ENCODE peak calls at places on chromosomes 11 and 22, in four cellular contexts. One of them, this sample, is unnamed.

GRCh38 chr11:35725880-35726279 is 63.3 kb downstream of the TRIM44 start:
- DNase-seq in HepG2: no peak
- DNase-seq in A549: no peak
- DNase-seq in K562: no peak
- DNase-seq in this sample: no peak

GRCh38 chr11:76283190-76283589 is 76.9 kb upstream of the WNT11 start:
- DNase-seq in A549: no peak
- DNase-seq in HepG2: no peak
- DNase-seq in K562: no peak
- DNase-seq in this sample: no peak

GRCh38 chr22:28142361-28142801 is 223.3 kb upstream of the PITPNB start:
- DNase-seq in HepG2: peak
- DNase-seq in K562: no peak
- DNase-seq in A549: no peak
- DNase-seq in this sample: no peak

GRCh38 chr11:118658372-118659313 is 20.8 kb downstream of the TREH start:
- DNase-seq in K562: peak
- DNase-seq in HepG2: no peak
- DNase-seq in A549: no peak
- DNase-seq in this sample: no peak

GRCh38 chr11:26704249-26704648 is 17.6 kb downstream of the SLC5A12 start:
- DNase-seq in A549: no peak
- DNase-seq in K562: no peak
- DNase-seq in HepG2: no peak
- DNase-seq in this sample: no peak

GRCh38 chr11:26778000-26778757 is 56.3 kb upstream of the SLC5A12 start:
- DNase-seq in K562: no peak
- DNase-seq in HepG2: no peak
- DNase-seq in A549: no peak
- DNase-seq in this sample: no peak

GRCh38 chr22:21102659-21103267 is 57.0 kb downstream of the LRRC74B start:
- DNase-seq in A549: peak
- DNase-seq in HepG2: peak
- DNase-seq in K562: peak
- DNase-seq in this sample: peak

GRCh38 chr22:17228725-17229126 is 9.5 kb upstream of the ADA2 start:
- DNase-seq in A549: no peak
- DNase-seq in K562: no peak
- DNase-seq in HepG2: peak
- DNase-seq in this sample: no peak

GRCh38 chr22:38717244-38717643 is 11.5 kb downstream of the GTPBP1 start:
- DNase-seq in K562: no peak
- DNase-seq in A549: no peak
- DNase-seq in HepG2: no peak
- DNase-seq in this sample: no peak

GRCh38 chr22:38655532-38656255 is 498 bp downstream of the FAM227A start:
- DNase-seq in HepG2: no peak
- DNase-seq in K562: peak
- DNase-seq in A549: no peak
- DNase-seq in this sample: no peak

GRCh38 chr11:125603207-125603606 is 10.6 kb downstream of the STT3A start:
- DNase-seq in HepG2: no peak
- DNase-seq in A549: no peak
- DNase-seq in K562: no peak
- DNase-seq in this sample: no peak

GRCh38 chr11:209275-210121 is 2.0 kb downstream of the RIC8A start:
- DNase-seq in A549: peak
- DNase-seq in HepG2: no peak
- DNase-seq in K562: no peak
- DNase-seq in this sample: no peak

GRCh38 chr11:75399344-75400109 is at the start of gene RPS3:
- DNase-seq in A549: peak
- DNase-seq in K562: peak
- DNase-seq in HepG2: peak
- DNase-seq in this sample: peak

GRCh38 chr11:3164540-3165151 is 464 bp downstream of the OSBPL5 start:
- DNase-seq in A549: no peak
- DNase-seq in K562: no peak
- DNase-seq in HepG2: no peak
- DNase-seq in this sample: peak

GRCh38 chr11:8531312-8531711 is 62.7 kb downstream of the STK33 start:
- DNase-seq in HepG2: no peak
- DNase-seq in K562: no peak
- DNase-seq in A549: no peak
- DNase-seq in this sample: no peak

GRCh38 chr11:8872017-8872416 is 39.0 kb upstream of the AKIP1 start:
- DNase-seq in HepG2: no peak
- DNase-seq in A549: no peak
- DNase-seq in K562: no peak
- DNase-seq in this sample: no peak

GRCh38 chr11:92752122-92752521 is 217.3 kb upstream of the MTNR1B start:
- DNase-seq in A549: no peak
- DNase-seq in K562: no peak
- DNase-seq in HepG2: no peak
- DNase-seq in this sample: no peak

GRCh38 chr11:61114913-61115312 is 12.6 kb downstream of the CD5 start:
- DNase-seq in HepG2: no peak
- DNase-seq in A549: no peak
- DNase-seq in K562: no peak
- DNase-seq in this sample: no peak

GRCh38 chr11:68978931-68979591 is 1.7 kb downstream of the MRGPRD start:
- DNase-seq in K562: no peak
- DNase-seq in HepG2: no peak
- DNase-seq in A549: no peak
- DNase-seq in this sample: peak

GRCh38 chr11:117668291-117668690 is 128.7 kb downstream of the DSCAML1 start:
- DNase-seq in A549: no peak
- DNase-seq in K562: no peak
- DNase-seq in HepG2: no peak
- DNase-seq in this sample: no peak

GRCh38 chr11:76793834-76794291 is 10.7 kb downstream of the TSKU start:
- DNase-seq in HepG2: no peak
- DNase-seq in K562: no peak
- DNase-seq in A549: peak
- DNase-seq in this sample: no peak

GRCh38 chr11:131389582-131389981 is 19.2 kb downstream of the NTM start:
- DNase-seq in HepG2: no peak
- DNase-seq in A549: no peak
- DNase-seq in K562: no peak
- DNase-seq in this sample: no peak

GRCh38 chr11:3010521-3011275 is 18.6 kb upstream of the NAP1L4 start:
- DNase-seq in K562: no peak
- DNase-seq in HepG2: no peak
- DNase-seq in A549: no peak
- DNase-seq in this sample: no peak

GRCh38 chr11:112734207-112734606 is 227.0 kb upstream of the NCAM1 start:
- DNase-seq in HepG2: no peak
- DNase-seq in K562: no peak
- DNase-seq in A549: no peak
- DNase-seq in this sample: peak

GRCh38 chr11:122850076-122850631 is 11.9 kb downstream of the CRTAM start:
- DNase-seq in A549: no peak
- DNase-seq in HepG2: no peak
- DNase-seq in K562: no peak
- DNase-seq in this sample: no peak

GRCh38 chr22:35367331-35367886 is 13.5 kb upstream of the HMOX1 start:
- DNase-seq in K562: no peak
- DNase-seq in A549: no peak
- DNase-seq in HepG2: no peak
- DNase-seq in this sample: no peak

GRCh38 chr11:19374189-19374588 is 133.4 kb upstream of the E2F8 start:
- DNase-seq in HepG2: no peak
- DNase-seq in K562: no peak
- DNase-seq in A549: peak
- DNase-seq in this sample: no peak

GRCh38 chr11:110026823-110027626 is 66.2 kb upstream of the ZC3H12C start:
- DNase-seq in HepG2: no peak
- DNase-seq in A549: no peak
- DNase-seq in K562: no peak
- DNase-seq in this sample: no peak

GRCh38 chr11:111520565-111520964 is 6.0 kb downstream of the HOATZ start:
- DNase-seq in K562: no peak
- DNase-seq in A549: no peak
- DNase-seq in HepG2: no peak
- DNase-seq in this sample: no peak

GRCh38 chr11:13105237-13105844 is 96.2 kb downstream of the RASSF10 start:
- DNase-seq in A549: no peak
- DNase-seq in K562: peak
- DNase-seq in HepG2: no peak
- DNase-seq in this sample: no peak

GRCh38 chr11:515131-515530 is 8.1 kb upstream of the RNH1 start:
- DNase-seq in HepG2: no peak
- DNase-seq in A549: no peak
- DNase-seq in K562: no peak
- DNase-seq in this sample: no peak

GRCh38 chr22:24230911-24231656 is 13.8 kb downstream of the GGT5 start:
- DNase-seq in K562: peak
- DNase-seq in HepG2: no peak
- DNase-seq in A549: no peak
- DNase-seq in this sample: peak

GRCh38 chr22:24224468-24224867 is 20.4 kb downstream of the GGT5 start:
- DNase-seq in HepG2: no peak
- DNase-seq in K562: no peak
- DNase-seq in A549: no peak
- DNase-seq in this sample: no peak

GRCh38 chr22:24225044-24225601 is 19.8 kb downstream of the GGT5 start:
- DNase-seq in A549: no peak
- DNase-seq in HepG2: no peak
- DNase-seq in K562: no peak
- DNase-seq in this sample: no peak

GRCh38 chr22:24231706-24232105 is 13.2 kb downstream of the GGT5 start:
- DNase-seq in A549: no peak
- DNase-seq in HepG2: no peak
- DNase-seq in K562: no peak
- DNase-seq in this sample: no peak

GRCh38 chr22:24225951-24226350 is 18.9 kb downstream of the GGT5 start:
- DNase-seq in A549: no peak
- DNase-seq in K562: no peak
- DNase-seq in HepG2: no peak
- DNase-seq in this sample: no peak
- TF ChIP-seq HMGXB4 in A549: no peak
- TF ChIP-seq HMGXB4 in K562: no peak
- TF ChIP-seq HMGXB4 in HepG2: no peak
- TF ChIP-seq HMGXB4 in this sample: no peak

GRCh38 chr11:40302669-40303068 is 1156.8 kb downstream of the LRRC4C start:
- DNase-seq in A549: no peak
- DNase-seq in HepG2: no peak
- DNase-seq in K562: no peak
- DNase-seq in this sample: no peak

DNA sequence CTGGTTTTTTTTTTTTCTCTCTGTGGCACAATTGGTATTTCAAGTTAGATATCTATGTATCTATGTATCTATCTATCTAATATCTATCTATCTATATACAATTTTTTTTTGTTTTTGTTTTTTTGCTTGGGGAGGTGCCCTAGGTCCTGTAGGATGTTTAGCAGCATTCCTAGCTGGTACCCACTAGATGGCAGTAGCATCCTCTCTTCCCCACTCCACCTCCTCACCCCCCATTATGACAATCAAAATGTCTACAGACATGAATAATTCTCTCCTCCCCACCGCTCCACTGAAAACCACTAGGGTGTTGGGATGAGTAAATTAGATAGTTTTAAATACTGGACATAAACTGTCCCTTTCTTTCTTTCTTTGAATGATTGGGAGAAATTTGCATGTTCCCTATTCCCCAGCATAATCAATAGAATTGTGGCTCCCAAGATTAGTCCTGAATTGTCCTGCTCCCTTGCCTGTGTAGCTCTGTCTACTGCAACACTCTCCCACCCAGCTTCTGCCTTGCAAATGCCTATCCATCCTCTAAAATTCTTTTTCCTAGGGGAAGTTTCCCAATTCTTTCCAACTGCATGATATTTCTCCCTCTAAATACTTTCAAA is 1152.4 kb downstream of the LRRC4C start:
- DNase-seq in A549: peak
- DNase-seq in K562: peak
- DNase-seq in HepG2: peak
- DNase-seq in this sample: no peak
- TF ChIP-seq HMGXB4 in A549: no peak
- TF ChIP-seq HMGXB4 in K562: no peak
- TF ChIP-seq HMGXB4 in HepG2: no peak
- TF ChIP-seq HMGXB4 in this sample: no peak

DNA sequence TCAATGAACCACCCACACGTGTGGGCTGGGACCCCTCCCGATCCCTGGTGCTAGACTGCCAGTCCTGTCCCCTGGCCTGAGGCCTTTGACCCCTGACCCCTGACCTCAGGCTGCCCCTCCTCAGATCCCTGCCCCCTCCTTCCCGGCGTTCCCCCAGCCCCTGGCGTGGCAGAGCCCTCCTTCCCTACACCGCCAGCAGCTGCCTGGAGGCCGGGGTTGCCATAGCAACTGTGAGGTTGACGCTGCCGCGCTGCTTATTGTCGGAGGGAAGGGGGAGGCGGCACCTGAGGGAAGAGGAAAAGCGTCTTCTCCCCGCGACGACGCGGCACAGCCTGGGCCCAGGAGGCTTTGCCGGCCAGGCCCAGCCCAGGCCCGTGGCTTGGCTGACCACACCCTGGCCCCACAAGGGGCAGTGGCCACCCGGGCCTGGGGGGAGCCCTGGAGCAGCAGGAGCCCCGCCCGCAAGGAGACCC is 32.6 kb downstream of the SHANK3 start:
- DNase-seq in K562: peak
- DNase-seq in HepG2: no peak
- DNase-seq in A549: no peak
- DNase-seq in this sample: peak
- TF ChIP-seq HMGXB4 in K562: no peak
- TF ChIP-seq HMGXB4 in HepG2: no peak
- TF ChIP-seq HMGXB4 in A549: no peak
- TF ChIP-seq HMGXB4 in this sample: no peak

GRCh38 chr22:29751669-29752068 is 15.1 kb downstream of the ZMAT5 start:
- DNase-seq in HepG2: no peak
- DNase-seq in A549: no peak
- DNase-seq in K562: no peak
- DNase-seq in this sample: no peak

GRCh38 chr22:29751139-29751538 is 15.7 kb downstream of the ZMAT5 start:
- DNase-seq in K562: no peak
- DNase-seq in A549: no peak
- DNase-seq in HepG2: peak
- DNase-seq in this sample: no peak

GRCh38 chr22:29750559-29750958 is 16.2 kb downstream of the ZMAT5 start:
- DNase-seq in A549: no peak
- DNase-seq in HepG2: no peak
- DNase-seq in K562: no peak
- DNase-seq in this sample: no peak

GRCh38 chr22:29748248-29748893 is 18.4 kb downstream of the ZMAT5 start:
- DNase-seq in K562: no peak
- DNase-seq in HepG2: no peak
- DNase-seq in A549: no peak
- DNase-seq in this sample: no peak

GRCh38 chr22:29750029-29750428 is 16.8 kb downstream of the ZMAT5 start:
- DNase-seq in K562: no peak
- DNase-seq in A549: no peak
- DNase-seq in HepG2: no peak
- DNase-seq in this sample: no peak
- TF ChIP-seq HMGXB4 in K562: no peak
- TF ChIP-seq HMGXB4 in A549: no peak
- TF ChIP-seq HMGXB4 in HepG2: no peak
- TF ChIP-seq HMGXB4 in this sample: no peak

GRCh38 chr11:86101941-86102407 is 33.1 kb upstream of the PICALM start:
- DNase-seq in HepG2: no peak
- DNase-seq in K562: no peak
- DNase-seq in A549: no peak
- DNase-seq in this sample: no peak
- TF ChIP-seq HMGXB4 in HepG2: no peak
- TF ChIP-seq HMGXB4 in K562: no peak
- TF ChIP-seq HMGXB4 in A549: no peak
- TF ChIP-seq HMGXB4 in this sample: no peak

This sample was measured in WTC11.